ENCODE peak calls at places on chromosomes 11 and 22, in seven cellular contexts. T, X, P, J, K, A and C are unnamed samples.

GRCh38 chr22:31852691-31853370 is 91.5 kb upstream of the YWHAH start:
- DNase-seq in P (no peak), K (no peak), A (no peak), X (no peak), J (no peak), T (no peak), C (no peak)

GRCh38 chr22:37894939-37895670 is 11.0 kb upstream of the MICALL1 start:
- DNase-seq in T (no peak), P (no peak), A (no peak), J (no peak), K (no peak), X (no peak), C (no peak)

GRCh38 chr11:73143126-73143838 is 1.2 kb upstream of the FCHSD2 start:
- DNase-seq in X (no peak), P (no peak), A (peak; percentile 61), K (no peak), T (no peak), J (no peak), C (no peak)

GRCh38 chr11:73271936-73272679 is at the start of gene P2RY6:
- DNase-seq in A (peak; percentile 69), T (peak; percentile 11), K (no peak), P (no peak), X (peak; percentile 93), J (peak; percentile 68), C (peak; percentile 20)

GRCh38 chr22:27962268-27963191 is 43.5 kb upstream of the PITPNB start:
- DNase-seq in X (no peak), K (no peak), J (no peak), T (no peak), P (no peak), A (no peak), C (peak; percentile 27)

GRCh38 chr22:42323971-42324370 is 53.5 kb upstream of the TCF20 start:
- DNase-seq in P (no peak), T (no peak), X (no peak), K (no peak), J (no peak), A (no peak), C (no peak)

GRCh38 chr22:24465566-24465965 is 29.6 kb upstream of the UPB1 start:
- DNase-seq in X (peak; percentile 14), K (no peak), J (peak; percentile 25), A (no peak), P (no peak), T (no peak), C (peak; percentile 62)

GRCh38 chr11:112113539-112114457 is 27.1 kb downstream of the SDHD start:
- DNase-seq in P (no peak), K (no peak), J (peak; percentile 82), X (peak; percentile 64), T (peak; percentile 36), A (peak; percentile 51), C (peak; percentile 61)

GRCh38 chr11:94821439-94821838 is 53.3 kb downstream of the AMOTL1 start:
- DNase-seq in J (no peak), T (no peak), K (no peak), X (no peak), P (no peak), A (no peak), C (no peak)

GRCh38 chr11:662689-663274 is 25.7 kb downstream of the DRD4 start:
- DNase-seq in T (peak; percentile 20), J (peak; percentile 28), K (no peak), A (peak; percentile 63), P (peak; percentile 59), X (peak; percentile 70), C (peak; percentile 58)

GRCh38 chr11:113279591-113279990 is 34.8 kb upstream of the TTC12 start:
- DNase-seq in X (no peak), P (no peak), K (peak; percentile 47), J (no peak), T (no peak), A (no peak), C (no peak)

GRCh38 chr22:44389926-44390925 is 77.5 kb upstream of the SHISAL1 start:
- DNase-seq in K (no peak), P (peak; percentile 2), A (no peak), T (no peak), J (no peak), X (no peak), C (no peak)

GRCh38 chr22:23031795-23032194 is 38.5 kb upstream of the GNAZ start:
- DNase-seq in J (no peak), A (no peak), P (no peak), X (no peak), K (no peak), T (no peak), C (no peak)

GRCh38 chr11:35662061-35662648 is 420 bp upstream of the TRIM44 start:
- DNase-seq in X (no peak), J (no peak), P (no peak), K (no peak), A (no peak), T (no peak), C (no peak)

GRCh38 chr11:130634981-130635473 is 186.6 kb downstream of the ADAMTS15 start:
- DNase-seq in A (peak; percentile 82), T (peak; percentile 88), X (peak; percentile 27), P (no peak), K (no peak), J (peak; percentile 38), C (peak; percentile 90)

GRCh38 chr22:32698926-32699619 is 102.4 kb upstream of the TIMP3 start:
- DNase-seq in T (no peak), A (no peak), K (no peak), P (peak; percentile 78), X (no peak), J (no peak), C (no peak)

GRCh38 chr22:29603358-29604191 is at the start of gene NF2:
- DNase-seq in P (peak; percentile 98), X (peak; percentile 99), J (peak; percentile 100), A (peak; percentile 100), T (peak; percentile 98), K (peak; percentile 98), C (peak; percentile 99)

GRCh38 chr22:38041760-38042584 is 15.2 kb upstream of the PICK1 start:
- DNase-seq in A (no peak), X (no peak), J (no peak), P (no peak), T (no peak), K (no peak), C (no peak)

GRCh38 chr22:23922921-23923320 is 28.7 kb downstream of the MIF start:
- DNase-seq in J (no peak), T (no peak), K (no peak), P (no peak), A (no peak), X (no peak), C (no peak)

GRCh38 chr11:76236092-76237026 is 30.1 kb upstream of the WNT11 start:
- DNase-seq in T (peak; percentile 29), J (peak; percentile 38), P (peak; percentile 67), K (peak; percentile 78), A (peak; percentile 75), X (peak; percentile 81), C (no peak)

GRCh38 chr11:76233196-76233921 is 27.1 kb upstream of the WNT11 start:
- DNase-seq in A (no peak), T (no peak), J (no peak), P (no peak), X (no peak), K (no peak), C (no peak)

GRCh38 chr11:76233936-76234703 is 27.8 kb upstream of the WNT11 start:
- DNase-seq in K (no peak), J (no peak), P (peak; percentile 58), X (no peak), A (peak; percentile 88), T (no peak), C (peak; percentile 23)

GRCh38 chr11:76235233-76236091 is 29.2 kb upstream of the WNT11 start:
- DNase-seq in K (peak; percentile 97), X (peak; percentile 92), J (peak; percentile 95), T (peak; percentile 84), P (peak; percentile 84), A (peak; percentile 96), C (peak; percentile 95)

GRCh38 chr11:76234704-76235232 is 28.5 kb upstream of the WNT11 start:
- DNase-seq in A (peak; percentile 65), X (no peak), T (no peak), J (no peak), P (peak; percentile 47), K (no peak), C (no peak)
- TF ChIP-seq CTCF in A (no peak), X (no peak), T (no peak), J (no peak), P (no peak), K (peak; percentile 41), C (no peak)

DNA sequence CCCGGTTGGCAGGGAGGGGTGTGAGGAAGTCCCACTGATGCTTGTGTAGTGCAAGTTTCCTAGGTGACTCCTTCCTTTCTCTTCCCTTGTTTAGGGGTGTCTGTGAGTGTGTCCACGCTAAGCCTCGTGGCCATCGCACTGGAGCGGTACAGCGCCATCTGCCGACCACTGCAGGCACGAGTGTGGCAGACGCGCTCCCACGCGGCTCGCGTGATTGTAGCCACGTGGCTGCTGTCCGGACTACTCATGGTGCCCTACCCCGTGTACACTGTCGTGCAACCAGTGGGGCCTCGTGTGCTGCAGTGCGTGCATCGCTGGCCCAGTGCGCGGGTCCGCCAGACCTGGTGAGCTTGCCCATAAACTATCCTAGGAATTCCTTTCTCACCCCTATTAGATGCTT is 10.4 kb downstream of the CCKBR start:
- DNase-seq in T (no peak), X (peak; percentile 22), P (no peak), J (no peak), K (no peak), A (no peak), C (no peak)
- TF ChIP-seq CTCF in T (peak; percentile 22), X (no peak), P (no peak), J (no peak), K (no peak), A (no peak), C (no peak)

GRCh38 chr11:15923169-15923568 is 433.2 kb downstream of the SOX6 start:
- DNase-seq in P (no peak), T (no peak), X (no peak), K (no peak), A (no peak), J (no peak), C (no peak)

GRCh38 chr11:15920856-15921629 is 435.3 kb downstream of the SOX6 start:
- DNase-seq in X (no peak), J (no peak), K (no peak), A (no peak), T (no peak), P (peak; percentile 46), C (no peak)

GRCh38 chr11:15913261-15913660 is 443.1 kb downstream of the SOX6 start:
- DNase-seq in A (no peak), J (no peak), K (no peak), T (no peak), X (no peak), P (no peak), C (no peak)

GRCh38 chr11:15918212-15918611 is 438.1 kb downstream of the SOX6 start:
- DNase-seq in P (no peak), T (no peak), J (no peak), X (no peak), A (no peak), K (no peak), C (no peak)

GRCh38 chr11:15918674-15919073 is 437.7 kb downstream of the SOX6 start:
- DNase-seq in A (no peak), J (no peak), X (no peak), K (no peak), T (no peak), P (no peak), C (no peak)
- TF ChIP-seq CTCF in A (no peak), J (no peak), X (no peak), K (no peak), T (no peak), P (no peak), C (no peak)

DNA sequence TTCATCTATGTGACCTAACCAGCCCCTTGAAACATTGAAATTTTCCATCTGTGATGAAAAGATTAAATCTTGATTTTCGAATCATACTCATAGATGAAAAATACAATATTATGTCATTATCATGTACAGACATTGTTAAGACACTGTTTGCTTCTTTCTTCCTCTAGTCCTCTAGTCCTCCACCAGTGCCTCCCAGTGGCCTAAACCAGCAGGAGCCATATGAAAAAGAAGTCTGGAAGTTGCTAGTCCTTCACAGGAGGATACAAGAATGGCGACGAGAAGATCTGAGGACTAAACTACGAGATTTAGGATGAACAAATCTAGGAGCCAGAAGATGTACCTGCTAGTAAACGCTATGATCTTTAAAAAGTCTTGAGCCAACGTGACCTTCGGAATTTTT is 134.1 kb downstream of the SLC17A6 start:
- DNase-seq in J (no peak), A (no peak), K (no peak), P (no peak), T (no peak), X (peak; percentile 5), C (no peak)
- TF ChIP-seq CTCF in J (no peak), A (no peak), K (peak; percentile 25), P (no peak), T (peak; percentile 8), X (no peak), C (peak; percentile 8)